ENCODE peak calls at places on chromosomes 5 and 9, in seven cellular contexts. I, Z, N, O, Y, B and L are unnamed samples.

GRCh38 chr9:75615284-75615683 is 275.2 kb upstream of the PCSK5 start:
- DNase-seq in I (no peak), Z (no peak), N (no peak), O (no peak), Y (no peak), B (no peak), L (no peak)

GRCh38 chr9:121285835-121286687 is 18.1 kb downstream of the GSN start:
- DNase-seq in I (peak; percentile 82), Z (peak; percentile 71), N (no peak), O (peak; percentile 65), Y (peak; percentile 79), B (no peak), L (peak; percentile 91)

GRCh38 chr5:43553381-43553780 is 3.5 kb downstream of the PAIP1 start:
- DNase-seq in I (no peak), Z (peak; percentile 38), N (no peak), O (peak; percentile 49), Y (peak; percentile 22), B (no peak), L (peak; percentile 42)

GRCh38 chr9:4353236-4353635 is 53.4 kb upstream of the GLIS3 start:
- DNase-seq in I (no peak), Z (no peak), N (no peak), O (no peak), Y (no peak), B (no peak), L (no peak)

GRCh38 chr9:127163409-127163808 is 41.0 kb upstream of the ANGPTL2 start:
- DNase-seq in I (no peak), Z (peak; percentile 87), N (no peak), O (peak; percentile 83), Y (peak; percentile 77), B (peak; percentile 79), L (no peak)

GRCh38 chr5:177496111-177497010 is 1.0 kb downstream of the PDLIM7 start:
- DNase-seq in I (peak; percentile 79), Z (peak; percentile 92), N (no peak), O (peak; percentile 97), Y (peak; percentile 96), B (peak; percentile 46), L (peak; percentile 68)

GRCh38 chr9:123349033-123349432 is 7.0 kb upstream of the CRB2 start:
- DNase-seq in I (no peak), Z (no peak), N (no peak), O (no peak), Y (no peak), B (no peak), L (no peak)

GRCh38 chr9:32571969-32572899 is 725 bp downstream of the NDUFB6 start:
- DNase-seq in I (peak; percentile 39), Z (peak; percentile 81), N (no peak), O (peak; percentile 89), Y (peak; percentile 81), B (peak; percentile 88), L (peak; percentile 58)

GRCh38 chr5:133983674-133984073 is 15.2 kb upstream of the C5orf15 start:
- DNase-seq in I (no peak), Z (peak; percentile 44), N (no peak), O (no peak), Y (no peak), B (no peak), L (no peak)

GRCh38 chr9:137715321-137715720 is 96.5 kb downstream of the EHMT1 start:
- DNase-seq in I (no peak), Z (no peak), N (peak; percentile 19), O (no peak), Y (no peak), B (no peak), L (no peak)

GRCh38 chr5:78367318-78367991 is 7.0 kb downstream of the SCAMP1 start:
- DNase-seq in I (no peak), Z (no peak), N (no peak), O (peak; percentile 26), Y (no peak), B (peak; percentile 37), L (no peak)

GRCh38 chr9:99867536-99867935 is 38.9 kb upstream of the STX17 start:
- DNase-seq in I (no peak), Z (no peak), N (no peak), O (peak; percentile 35), Y (no peak), B (no peak), L (no peak)

GRCh38 chr9:97591535-97591934 is 41.6 kb downstream of the TSTD2 start:
- DNase-seq in I (no peak), Z (no peak), N (no peak), O (no peak), Y (no peak), B (no peak), L (no peak)

GRCh38 chr9:96383165-96383939 is at the start of gene SLC35D2:
- DNase-seq in I (peak; percentile 65), Z (peak; percentile 43), N (no peak), O (peak; percentile 53), Y (peak; percentile 78), B (peak; percentile 35), L (no peak)

GRCh38 chr9:127929044-127929979 is 1.3 kb downstream of the PIP5KL1 start:
- DNase-seq in I (no peak), Z (no peak), N (no peak), O (no peak), Y (no peak), B (no peak), L (no peak)

GRCh38 chr9:116008278-116008677 is 145.3 kb upstream of the PAPPA start:
- DNase-seq in I (no peak), Z (no peak), N (no peak), O (peak; percentile 48), Y (no peak), B (no peak), L (no peak)

GRCh38 chr9:105059260-105059659 is 131.3 kb upstream of the ABCA1 start:
- DNase-seq in I (no peak), Z (peak; percentile 72), N (no peak), O (no peak), Y (no peak), B (no peak), L (no peak)

GRCh38 chr9:98146101-98146991 is 27.3 kb upstream of the TRIM14 start:
- DNase-seq in I (no peak), Z (peak; percentile 54), N (no peak), O (peak; percentile 50), Y (peak; percentile 72), B (peak; percentile 67), L (peak; percentile 84)

GRCh38 chr5:161105563-161105962 is 253.6 kb upstream of the ATP10B start:
- DNase-seq in I (no peak), Z (peak; percentile 95), N (peak; percentile 52), O (peak; percentile 45), Y (no peak), B (no peak), L (peak; percentile 16)

GRCh38 chr5:37823433-37824152 is 16.2 kb downstream of the GDNF start:
- DNase-seq in I (no peak), Z (no peak), N (no peak), O (no peak), Y (peak; percentile 57), B (no peak), L (no peak)

GRCh38 chr9:108776920-108777650 is 78.7 kb downstream of the ACTL7B start:
- DNase-seq in I (no peak), Z (peak; percentile 12), N (no peak), O (peak; percentile 91), Y (peak; percentile 88), B (no peak), L (peak; percentile 87)

GRCh38 chr5:135955525-135955924 is 742 bp upstream of the LECT2 start:
- DNase-seq in I (no peak), Z (no peak), N (no peak), O (no peak), Y (no peak), B (peak; percentile 46), L (no peak)

GRCh38 chr9:95411211-95411892 is 93.8 kb upstream of the FANCC start:
- DNase-seq in I (no peak), Z (no peak), N (no peak), O (no peak), Y (no peak), B (no peak), L (no peak)

GRCh38 chr9:88826181-88826580 is 165.1 kb upstream of the S1PR3 start:
- DNase-seq in I (no peak), Z (peak; percentile 71), N (no peak), O (no peak), Y (peak; percentile 23), B (no peak), L (no peak)

GRCh38 chr5:140998921-140999410 is 32.7 kb downstream of the PCDHAC2 start:
- DNase-seq in I (no peak), Z (no peak), N (no peak), O (no peak), Y (no peak), B (no peak), L (no peak)

GRCh38 chr5:137336565-137337120 is 162.5 kb downstream of the SPOCK1 start:
- DNase-seq in I (no peak), Z (no peak), N (no peak), O (no peak), Y (no peak), B (no peak), L (no peak)
- H3K4me3 ChIP-seq in I (no peak overlapping the region), Z (no peak overlapping the region), N (no peak overlapping the region), O (no peak overlapping the region), Y (no peak overlapping the region), B (no peak overlapping the region), L (no peak overlapping the region)

DNA sequence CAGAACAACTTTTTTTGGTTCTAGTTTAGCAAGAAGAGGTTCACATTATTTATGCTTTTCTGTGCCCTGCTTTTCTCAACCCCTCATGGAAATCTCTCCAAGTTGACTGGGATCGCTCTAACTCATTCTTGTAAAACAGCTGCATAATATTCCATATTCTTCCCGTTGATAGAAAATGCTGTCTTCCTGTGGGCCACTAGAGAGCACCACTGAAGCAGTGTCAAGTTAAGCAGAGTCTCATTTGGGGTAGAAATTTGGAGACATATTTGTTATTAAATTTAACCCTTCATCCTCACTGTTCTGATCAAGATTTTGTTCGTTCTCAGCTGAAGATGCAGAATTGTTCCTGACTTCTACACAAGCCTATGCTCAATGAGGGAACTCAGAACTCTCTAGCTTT is 140.1 kb downstream of the CEMIP2 start:
- DNase-seq in I (no peak), Z (peak; percentile 39), N (no peak), O (peak; percentile 33), Y (no peak), B (no peak), L (no peak)
- TF ChIP-seq CTCF in I (no peak), Z (peak; percentile 56), N (peak; percentile 37), O (peak; percentile 49), Y (peak; percentile 32), B (no peak), L (no peak)

GRCh38 chr9:131227112-131228058 is 48.9 kb downstream of the FAM78A start:
- DNase-seq in I (no peak), Z (peak; percentile 29), N (no peak), O (peak; percentile 55), Y (peak; percentile 48), B (no peak), L (no peak)

GRCh38 chr9:131233556-131233955 is 42.8 kb downstream of the FAM78A start:
- DNase-seq in I (no peak), Z (no peak), N (no peak), O (no peak), Y (no peak), B (no peak), L (no peak)

GRCh38 chr9:131228988-131229387 is 47.3 kb downstream of the FAM78A start:
- DNase-seq in I (no peak), Z (no peak), N (no peak), O (peak; percentile 97), Y (peak; percentile 95), B (no peak), L (no peak)

GRCh38 chr9:131226226-131226625 is 50.1 kb downstream of the FAM78A start:
- DNase-seq in I (no peak), Z (no peak), N (no peak), O (no peak), Y (no peak), B (no peak), L (no peak)

GRCh38 chr9:131228096-131228495 is 48.2 kb downstream of the FAM78A start:
- DNase-seq in I (no peak), Z (no peak), N (no peak), O (peak; percentile 12), Y (no peak), B (no peak), L (no peak)
- H3K4me3 ChIP-seq in I (no peak overlapping the region), Z (no peak overlapping the region), N (no peak overlapping the region), O (no peak overlapping the region), Y (no peak overlapping the region), B (no peak overlapping the region), L (no peak overlapping the region)

GRCh38 chr5:80935811-80936385 is 24.3 kb upstream of the RASGRF2 start:
- DNase-seq in I (no peak), Z (no peak), N (no peak), O (no peak), Y (no peak), B (no peak), L (no peak)
- TF ChIP-seq CTCF in I (no peak), Z (peak; percentile 10), N (peak; percentile 49), O (peak; percentile 42), Y (no peak), B (peak; percentile 16), L (peak; percentile 10)